ENCODE peak calls at places on chromosome 2, in five cellular contexts. M is progenitor cell of endocrine pancreas, F is WERI-Rb-1, U is occipital lobe, R is Calu3. J is an unnamed sample.

GRCh38 chr2:143140864-143141637 is 11.8 kb downstream of the ARHGAP15 start:
- DNase-seq in F (no peak), U (no peak), R (no peak), M (no peak), J (no peak)

GRCh38 chr2:95730813-95731212 is 139.0 kb downstream of the TRIM43 start:
- DNase-seq in F (no peak), U (no peak), R (no peak), M (no peak), J (no peak)

GRCh38 chr2:231308631-231309414 is 86.7 kb upstream of the B3GNT7 start:
- DNase-seq in F (no peak), M (no peak), R (no peak), U (peak; percentile 38), J (no peak)

GRCh38 chr2:101150306-101151140 is 659 bp downstream of the TBC1D8 start:
- DNase-seq in M (peak; percentile 42), R (peak; percentile 50), F (peak; percentile 57), U (no peak), J (no peak)

GRCh38 chr2:135785032-135785431 is 43.4 kb downstream of the UBXN4 start:
- DNase-seq in U (no peak), M (no peak), R (no peak), F (no peak), J (no peak)

GRCh38 chr2:24262571-24262970 is 87.7 kb downstream of the FAM228A start:
- DNase-seq in R (no peak), U (no peak), F (no peak), M (no peak), J (no peak)

GRCh38 chr2:74845217-74845751 is 11.4 kb downstream of the HK2 start:
- DNase-seq in F (no peak), R (peak; percentile 93), M (no peak), U (peak; percentile 46), J (peak; percentile 96)

GRCh38 chr2:242036653-242036950 is 167.1 kb downstream of the RTP5 start:
- DNase-seq in U (no peak), F (no peak), R (no peak), M (no peak), J (no peak)

GRCh38 chr2:120874401-120874821 is 138.7 kb downstream of the GLI2 start:
- DNase-seq in F (no peak), U (no peak), R (no peak), M (no peak), J (no peak)

GRCh38 chr2:219054956-219055903 is 5.5 kb downstream of the IHH start:
- DNase-seq in R (no peak), F (no peak), M (no peak), U (no peak), J (no peak)

GRCh38 chr2:10783421-10783820 is 29.2 kb downstream of the PDIA6 start:
- DNase-seq in U (no peak), M (no peak), F (no peak), R (no peak), J (no peak)

GRCh38 chr2:29059612-29060011 is 14.7 kb downstream of the PCARE start:
- DNase-seq in U (no peak), F (no peak), R (no peak), M (no peak), J (no peak)

GRCh38 chr2:130869441-130870160 is 32.9 kb downstream of the ARHGEF4 start:
- DNase-seq in R (no peak), F (no peak), U (peak; percentile 65), M (no peak), J (no peak)